ENCODE peak calls at places on chromosomes 6 and 20, in seven cellular contexts. One of them, this sample, is unnamed.

GRCh38 chr20:24157213-24157612 is 168.6 kb upstream of the GGTLC1 start:
- DNase-seq in fibroblast of the aortic adventitia: no peak
- DNase-seq in uterus: no peak
- DNase-seq in effector memory CD4-positive, alpha-beta T cell: no peak
- DNase-seq in mammary epithelial cell: no peak
- DNase-seq in IMR-90: no peak
- DNase-seq in astrocyte of the cerebellum: no peak
- DNase-seq in this sample: no peak

GRCh38 chr6:113719056-113719455 is 138.1 kb upstream of the MARCKS start:
- DNase-seq in astrocyte of the cerebellum: no peak
- DNase-seq in IMR-90: peak; percentile 26
- DNase-seq in effector memory CD4-positive, alpha-beta T cell: no peak
- DNase-seq in uterus: no peak
- DNase-seq in mammary epithelial cell: peak; percentile 55
- DNase-seq in fibroblast of the aortic adventitia: peak; percentile 13
- DNase-seq in this sample: peak; percentile 74

GRCh38 chr6:49713346-49713745 is at the start of gene CRISP2:
- DNase-seq in effector memory CD4-positive, alpha-beta T cell: no peak
- DNase-seq in fibroblast of the aortic adventitia: no peak
- DNase-seq in astrocyte of the cerebellum: no peak
- DNase-seq in mammary epithelial cell: peak; percentile 1
- DNase-seq in uterus: no peak
- DNase-seq in IMR-90: no peak
- DNase-seq in this sample: no peak

GRCh38 chr20:32992015-32992641 is 12.1 kb downstream of the SUN5 start:
- DNase-seq in IMR-90: no peak
- DNase-seq in fibroblast of the aortic adventitia: no peak
- DNase-seq in mammary epithelial cell: no peak
- DNase-seq in astrocyte of the cerebellum: no peak
- DNase-seq in effector memory CD4-positive, alpha-beta T cell: no peak
- DNase-seq in uterus: no peak
- DNase-seq in this sample: no peak

GRCh38 chr6:16043171-16044142 is 85.4 kb upstream of the MYLIP start:
- DNase-seq in fibroblast of the aortic adventitia: peak; percentile 15
- DNase-seq in effector memory CD4-positive, alpha-beta T cell: no peak
- DNase-seq in astrocyte of the cerebellum: no peak
- DNase-seq in IMR-90: no peak
- DNase-seq in mammary epithelial cell: no peak
- DNase-seq in uterus: no peak
- DNase-seq in this sample: no peak

GRCh38 chr20:62358171-62358719 is 8.9 kb downstream of the LAMA5 start:
- DNase-seq in uterus: peak; percentile 49
- DNase-seq in astrocyte of the cerebellum: no peak
- DNase-seq in mammary epithelial cell: no peak
- DNase-seq in fibroblast of the aortic adventitia: no peak
- DNase-seq in effector memory CD4-positive, alpha-beta T cell: no peak
- DNase-seq in IMR-90: no peak
- DNase-seq in this sample: no peak

GRCh38 chr20:1866834-1867233 is 28.4 kb upstream of the SIRPA start:
- DNase-seq in astrocyte of the cerebellum: no peak
- DNase-seq in effector memory CD4-positive, alpha-beta T cell: no peak
- DNase-seq in mammary epithelial cell: no peak
- DNase-seq in fibroblast of the aortic adventitia: no peak
- DNase-seq in IMR-90: no peak
- DNase-seq in uterus: no peak
- DNase-seq in this sample: no peak

GRCh38 chr20:38136421-38137245 is 28.4 kb downstream of the TGM2 start:
- DNase-seq in effector memory CD4-positive, alpha-beta T cell: no peak
- DNase-seq in fibroblast of the aortic adventitia: no peak
- DNase-seq in mammary epithelial cell: no peak
- DNase-seq in uterus: no peak
- DNase-seq in IMR-90: no peak
- DNase-seq in astrocyte of the cerebellum: no peak
- DNase-seq in this sample: peak; percentile 15

GRCh38 chr6:126625019-126625418 is 285.1 kb downstream of the CENPW start:
- DNase-seq in mammary epithelial cell: peak; percentile 11
- DNase-seq in IMR-90: peak; percentile 31
- DNase-seq in uterus: no peak
- DNase-seq in astrocyte of the cerebellum: peak; percentile 35
- DNase-seq in fibroblast of the aortic adventitia: peak; percentile 63
- DNase-seq in effector memory CD4-positive, alpha-beta T cell: no peak
- DNase-seq in this sample: peak; percentile 34

GRCh38 chr6:45586216-45587171 is 208.8 kb upstream of the SUPT3H start:
- DNase-seq in uterus: no peak
- DNase-seq in effector memory CD4-positive, alpha-beta T cell: peak; percentile 54
- DNase-seq in mammary epithelial cell: peak; percentile 85
- DNase-seq in fibroblast of the aortic adventitia: no peak
- DNase-seq in IMR-90: no peak
- DNase-seq in astrocyte of the cerebellum: no peak
- DNase-seq in this sample: peak; percentile 37

GRCh38 chr6:21769405-21769851 is 175.9 kb downstream of the SOX4 start:
- DNase-seq in astrocyte of the cerebellum: peak; percentile 93
- DNase-seq in fibroblast of the aortic adventitia: peak; percentile 97
- DNase-seq in effector memory CD4-positive, alpha-beta T cell: no peak
- DNase-seq in IMR-90: peak; percentile 98
- DNase-seq in uterus: peak; percentile 46
- DNase-seq in mammary epithelial cell: peak; percentile 59
- DNase-seq in this sample: peak; percentile 97

GRCh38 chr6:67882436-67883311 is 752.4 kb upstream of the ADGRB3 start:
- DNase-seq in IMR-90: no peak
- DNase-seq in effector memory CD4-positive, alpha-beta T cell: no peak
- DNase-seq in mammary epithelial cell: no peak
- DNase-seq in fibroblast of the aortic adventitia: no peak
- DNase-seq in astrocyte of the cerebellum: no peak
- DNase-seq in uterus: no peak
- DNase-seq in this sample: no peak

GRCh38 chr20:36116813-36117441 is 37.6 kb upstream of the EPB41L1 start:
- DNase-seq in uterus: no peak
- DNase-seq in IMR-90: peak; percentile 89
- DNase-seq in effector memory CD4-positive, alpha-beta T cell: no peak
- DNase-seq in mammary epithelial cell: no peak
- DNase-seq in fibroblast of the aortic adventitia: peak; percentile 91
- DNase-seq in astrocyte of the cerebellum: peak; percentile 34
- DNase-seq in this sample: peak; percentile 24

GRCh38 chr6:56729719-56730118 is 87.0 kb upstream of the DST start:
- DNase-seq in effector memory CD4-positive, alpha-beta T cell: no peak
- DNase-seq in astrocyte of the cerebellum: no peak
- DNase-seq in IMR-90: peak; percentile 72
- DNase-seq in mammary epithelial cell: peak; percentile 76
- DNase-seq in uterus: no peak
- DNase-seq in fibroblast of the aortic adventitia: peak; percentile 59
- DNase-seq in this sample: no peak

GRCh38 chr20:55095745-55096450 is 620.5 kb downstream of the DOK5 start:
- DNase-seq in astrocyte of the cerebellum: no peak
- DNase-seq in effector memory CD4-positive, alpha-beta T cell: no peak
- DNase-seq in uterus: no peak
- DNase-seq in fibroblast of the aortic adventitia: no peak
- DNase-seq in IMR-90: no peak
- DNase-seq in mammary epithelial cell: no peak
- DNase-seq in this sample: no peak

GRCh38 chr6:81572020-81572419 is 180.5 kb downstream of the TENT5A start:
- DNase-seq in effector memory CD4-positive, alpha-beta T cell: no peak
- DNase-seq in uterus: peak; percentile 23
- DNase-seq in mammary epithelial cell: no peak
- DNase-seq in fibroblast of the aortic adventitia: no peak
- DNase-seq in IMR-90: peak; percentile 45
- DNase-seq in astrocyte of the cerebellum: no peak
- DNase-seq in this sample: peak; percentile 99

GRCh38 chr6:36912583-36912982 is 26.8 kb downstream of the C6orf89 start:
- DNase-seq in effector memory CD4-positive, alpha-beta T cell: peak; percentile 54
- DNase-seq in fibroblast of the aortic adventitia: peak; percentile 38
- DNase-seq in mammary epithelial cell: peak; percentile 98
- DNase-seq in uterus: no peak
- DNase-seq in IMR-90: peak; percentile 89
- DNase-seq in astrocyte of the cerebellum: peak; percentile 74
- DNase-seq in this sample: peak; percentile 93

GRCh38 chr6:35044145-35044745 is 96.9 kb downstream of the TCP11 start:
- DNase-seq in astrocyte of the cerebellum: peak; percentile 46
- DNase-seq in mammary epithelial cell: peak; percentile 37
- DNase-seq in effector memory CD4-positive, alpha-beta T cell: no peak
- DNase-seq in uterus: no peak
- DNase-seq in IMR-90: no peak
- DNase-seq in fibroblast of the aortic adventitia: no peak
- DNase-seq in this sample: no peak

GRCh38 chr6:39111280-39111679 is 3.7 kb downstream of the SAYSD1 start:
- DNase-seq in mammary epithelial cell: no peak
- DNase-seq in IMR-90: no peak
- DNase-seq in effector memory CD4-positive, alpha-beta T cell: no peak
- DNase-seq in fibroblast of the aortic adventitia: no peak
- DNase-seq in uterus: no peak
- DNase-seq in astrocyte of the cerebellum: no peak
- DNase-seq in this sample: no peak

GRCh38 chr6:135094403-135094821 is 39.8 kb upstream of the HBS1L start:
- DNase-seq in effector memory CD4-positive, alpha-beta T cell: no peak
- DNase-seq in IMR-90: peak; percentile 14
- DNase-seq in fibroblast of the aortic adventitia: no peak
- DNase-seq in mammary epithelial cell: peak; percentile 41
- DNase-seq in uterus: no peak
- DNase-seq in astrocyte of the cerebellum: no peak
- DNase-seq in this sample: no peak

GRCh38 chr6:138184230-138184629 is 22.5 kb downstream of the ARFGEF3 start:
- DNase-seq in astrocyte of the cerebellum: no peak
- DNase-seq in mammary epithelial cell: no peak
- DNase-seq in fibroblast of the aortic adventitia: no peak
- DNase-seq in uterus: no peak
- DNase-seq in effector memory CD4-positive, alpha-beta T cell: no peak
- DNase-seq in IMR-90: no peak
- DNase-seq in this sample: no peak

GRCh38 chr20:55538261-55538908 is 466.9 kb downstream of the CBLN4 start:
- DNase-seq in effector memory CD4-positive, alpha-beta T cell: no peak
- DNase-seq in fibroblast of the aortic adventitia: no peak
- DNase-seq in uterus: no peak
- DNase-seq in astrocyte of the cerebellum: no peak
- DNase-seq in IMR-90: no peak
- DNase-seq in mammary epithelial cell: peak; percentile 46
- DNase-seq in this sample: no peak

GRCh38 chr6:12001004-12001705 is 11.0 kb upstream of the HIVEP1 start:
- DNase-seq in astrocyte of the cerebellum: no peak
- DNase-seq in uterus: peak; percentile 38
- DNase-seq in fibroblast of the aortic adventitia: peak; percentile 47
- DNase-seq in mammary epithelial cell: no peak
- DNase-seq in effector memory CD4-positive, alpha-beta T cell: no peak
- DNase-seq in IMR-90: no peak
- DNase-seq in this sample: peak; percentile 56

GRCh38 chr20:54208492-54209044 is 681 bp downstream of the PFDN4 start:
- DNase-seq in IMR-90: peak; percentile 63
- DNase-seq in effector memory CD4-positive, alpha-beta T cell: no peak
- DNase-seq in astrocyte of the cerebellum: peak; percentile 26
- DNase-seq in mammary epithelial cell: peak; percentile 65
- DNase-seq in uterus: no peak
- DNase-seq in fibroblast of the aortic adventitia: peak; percentile 55
- DNase-seq in this sample: peak; percentile 97

GRCh38 chr20:25258828-25259227 is 10.9 kb downstream of the PYGB start:
- DNase-seq in IMR-90: no peak
- DNase-seq in uterus: no peak
- DNase-seq in fibroblast of the aortic adventitia: no peak
- DNase-seq in astrocyte of the cerebellum: no peak
- DNase-seq in effector memory CD4-positive, alpha-beta T cell: no peak
- DNase-seq in mammary epithelial cell: no peak
- DNase-seq in this sample: no peak

GRCh38 chr6:135546206-135546605 is 48.7 kb upstream of the AHI1 start:
- DNase-seq in astrocyte of the cerebellum: no peak
- DNase-seq in uterus: no peak
- DNase-seq in effector memory CD4-positive, alpha-beta T cell: no peak
- DNase-seq in fibroblast of the aortic adventitia: no peak
- DNase-seq in mammary epithelial cell: no peak
- DNase-seq in IMR-90: no peak
- DNase-seq in this sample: no peak

GRCh38 chr20:62854121-62854520 is 7.5 kb downstream of the TCFL5 start:
- DNase-seq in uterus: no peak
- DNase-seq in astrocyte of the cerebellum: no peak
- DNase-seq in effector memory CD4-positive, alpha-beta T cell: no peak
- DNase-seq in fibroblast of the aortic adventitia: no peak
- DNase-seq in mammary epithelial cell: no peak
- DNase-seq in IMR-90: no peak
- DNase-seq in this sample: no peak

GRCh38 chr6:149181304-149181703 is 136.2 kb upstream of the TAB2 start:
- DNase-seq in uterus: no peak
- DNase-seq in mammary epithelial cell: no peak
- DNase-seq in effector memory CD4-positive, alpha-beta T cell: no peak
- DNase-seq in fibroblast of the aortic adventitia: no peak
- DNase-seq in IMR-90: no peak
- DNase-seq in astrocyte of the cerebellum: no peak
- DNase-seq in this sample: no peak

GRCh38 chr6:75333811-75334210 is 49.2 kb upstream of the TMEM30A start:
- DNase-seq in fibroblast of the aortic adventitia: no peak
- DNase-seq in astrocyte of the cerebellum: no peak
- DNase-seq in uterus: no peak
- DNase-seq in effector memory CD4-positive, alpha-beta T cell: no peak
- DNase-seq in mammary epithelial cell: no peak
- DNase-seq in IMR-90: no peak
- DNase-seq in this sample: no peak
- H3K4me3 ChIP-seq in fibroblast of the aortic adventitia: no peak overlapping the region
- H3K4me3 ChIP-seq in astrocyte of the cerebellum: no peak overlapping the region
- H3K4me3 ChIP-seq in uterus: no peak overlapping the region
- H3K4me3 ChIP-seq in effector memory CD4-positive, alpha-beta T cell: no peak overlapping the region
- H3K4me3 ChIP-seq in mammary epithelial cell: no peak overlapping the region
- H3K4me3 ChIP-seq in IMR-90: no peak overlapping the region
- H3K4me3 ChIP-seq in this sample: no peak overlapping the region

GRCh38 chr20:53157443-53158408 is 185.6 kb downstream of the TSHZ2 start:
- DNase-seq in effector memory CD4-positive, alpha-beta T cell: peak; percentile 15
- DNase-seq in IMR-90: peak; percentile 53
- DNase-seq in fibroblast of the aortic adventitia: peak; percentile 43
- DNase-seq in mammary epithelial cell: peak; percentile 18
- DNase-seq in astrocyte of the cerebellum: peak; percentile 2
- DNase-seq in uterus: no peak
- DNase-seq in this sample: peak; percentile 50
- H3K4me3 ChIP-seq in effector memory CD4-positive, alpha-beta T cell: no peak overlapping the region
- H3K4me3 ChIP-seq in IMR-90: no peak overlapping the region
- H3K4me3 ChIP-seq in fibroblast of the aortic adventitia: no peak overlapping the region
- H3K4me3 ChIP-seq in mammary epithelial cell: no peak overlapping the region
- H3K4me3 ChIP-seq in astrocyte of the cerebellum: no peak overlapping the region
- H3K4me3 ChIP-seq in uterus: no peak overlapping the region
- H3K4me3 ChIP-seq in this sample: no peak overlapping the region

GRCh38 chr6:26183237-26183580 is 96.0 kb downstream of the HFE start:
- DNase-seq in IMR-90: no peak
- DNase-seq in effector memory CD4-positive, alpha-beta T cell: no peak
- DNase-seq in uterus: no peak
- DNase-seq in fibroblast of the aortic adventitia: no peak
- DNase-seq in astrocyte of the cerebellum: no peak
- DNase-seq in mammary epithelial cell: no peak
- DNase-seq in this sample: no peak
- H3K4me3 ChIP-seq in IMR-90: peak overlapping the region; percentile 40
- H3K4me3 ChIP-seq in effector memory CD4-positive, alpha-beta T cell: peak overlapping the region; percentile 61
- H3K4me3 ChIP-seq in uterus: peak overlapping the region; percentile 44
- H3K4me3 ChIP-seq in fibroblast of the aortic adventitia: no peak overlapping the region
- H3K4me3 ChIP-seq in astrocyte of the cerebellum: peak overlapping the region; percentile 39
- H3K4me3 ChIP-seq in mammary epithelial cell: peak overlapping the region; percentile 38
- H3K4me3 ChIP-seq in this sample: peak overlapping the region; percentile 60

DNA sequence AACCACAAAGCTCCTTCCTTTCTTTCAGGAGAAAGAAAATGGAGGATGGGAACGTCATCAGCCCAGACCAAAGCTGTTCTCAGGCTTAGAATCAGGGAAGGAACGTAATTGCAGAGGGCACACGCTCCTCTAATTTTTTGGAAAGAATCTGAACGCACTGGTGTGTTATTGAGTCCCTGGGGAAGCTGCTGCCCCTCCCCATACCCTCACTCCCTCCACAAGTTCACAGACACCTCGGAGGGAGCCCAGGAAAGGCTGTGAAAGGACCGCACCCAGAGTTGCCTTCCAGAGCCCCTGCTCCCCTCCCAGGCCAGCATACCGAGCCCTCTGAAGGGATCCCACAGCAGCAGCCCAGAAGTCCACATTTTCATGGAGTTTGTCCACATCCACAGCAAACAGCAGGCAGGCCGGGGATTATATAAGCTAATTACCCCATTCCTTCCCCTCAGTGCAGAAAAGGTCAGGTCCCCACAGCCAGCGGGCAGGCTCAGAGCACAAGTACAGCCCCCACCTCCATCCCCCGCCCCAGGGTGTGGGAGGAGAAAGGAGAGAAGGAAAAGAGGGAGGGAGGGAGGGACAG is 53.7 kb downstream of the ANKRD60 start:
- DNase-seq in fibroblast of the aortic adventitia: peak; percentile 4
- DNase-seq in effector memory CD4-positive, alpha-beta T cell: no peak
- DNase-seq in IMR-90: no peak
- DNase-seq in uterus: peak; percentile 80
- DNase-seq in mammary epithelial cell: no peak
- DNase-seq in astrocyte of the cerebellum: no peak
- DNase-seq in this sample: peak; percentile 24
- H3K4me3 ChIP-seq in fibroblast of the aortic adventitia: no peak overlapping the region
- H3K4me3 ChIP-seq in effector memory CD4-positive, alpha-beta T cell: no peak overlapping the region
- H3K4me3 ChIP-seq in IMR-90: no peak overlapping the region
- H3K4me3 ChIP-seq in uterus: peak overlapping the region; percentile 34
- H3K4me3 ChIP-seq in mammary epithelial cell: no peak overlapping the region
- H3K4me3 ChIP-seq in astrocyte of the cerebellum: no peak overlapping the region
- H3K4me3 ChIP-seq in this sample: peak overlapping the region; percentile 29